ENCODE peak calls at places on chromosomes 13 and 19, in seven cellular contexts. One of them, this sample, is unnamed. For H3K79me1, the result is how much of the 10 kb centered on the place peaks cover.

GRCh38 chr19:54477650-54478049 is 4.6 kb upstream of the CDC42EP5 start:
- DNase-seq in IMR-90: no peak
- DNase-seq in mesendoderm: no peak
- DNase-seq in H1: no peak
- DNase-seq in H9: no peak
- DNase-seq in neuronal stem cell: no peak
- DNase-seq in trophoblast cell: no peak
- DNase-seq in this sample: no peak

GRCh38 chr19:29961311-29961710 is 19.3 kb downstream of the URI1 start:
- DNase-seq in IMR-90: no peak
- DNase-seq in mesendoderm: no peak
- DNase-seq in H1: no peak
- DNase-seq in H9: no peak
- DNase-seq in neuronal stem cell: no peak
- DNase-seq in trophoblast cell: no peak
- DNase-seq in this sample: no peak

GRCh38 chr19:18620311-18620710 is 7.6 kb downstream of the TMEM59L start:
- DNase-seq in IMR-90: no peak
- DNase-seq in mesendoderm: no peak
- DNase-seq in H1: no peak
- DNase-seq in H9: no peak
- DNase-seq in neuronal stem cell: no peak
- DNase-seq in trophoblast cell: no peak
- DNase-seq in this sample: no peak

GRCh38 chr13:47853236-47853635 is 147.8 kb downstream of the SUCLA2 start:
- DNase-seq in IMR-90: no peak
- DNase-seq in mesendoderm: no peak
- DNase-seq in H1: no peak
- DNase-seq in H9: no peak
- DNase-seq in neuronal stem cell: no peak
- DNase-seq in trophoblast cell: no peak
- DNase-seq in this sample: peak

GRCh38 chr13:51764184-51765141 is 39.5 kb downstream of the DHRS12 start:
- DNase-seq in IMR-90: peak
- DNase-seq in mesendoderm: no peak
- DNase-seq in H1: no peak
- DNase-seq in H9: no peak
- DNase-seq in neuronal stem cell: no peak
- DNase-seq in trophoblast cell: no peak
- DNase-seq in this sample: peak

GRCh38 chr19:2648528-2648937 is 54.0 kb downstream of the GNG7 start:
- DNase-seq in IMR-90: peak
- DNase-seq in mesendoderm: peak
- DNase-seq in H1: peak
- DNase-seq in H9: peak
- DNase-seq in neuronal stem cell: peak
- DNase-seq in trophoblast cell: peak
- DNase-seq in this sample: peak

GRCh38 chr19:51372649-51373504 is at the start of gene NKG7:
- DNase-seq in IMR-90: no peak
- DNase-seq in mesendoderm: no peak
- DNase-seq in H1: no peak
- DNase-seq in H9: no peak
- DNase-seq in neuronal stem cell: no peak
- DNase-seq in trophoblast cell: no peak
- DNase-seq in this sample: no peak

GRCh38 chr13:104143760-104144406 is 1077.7 kb upstream of the SLC10A2 start:
- DNase-seq in IMR-90: no peak
- DNase-seq in mesendoderm: peak
- DNase-seq in H1: peak
- DNase-seq in H9: peak
- DNase-seq in neuronal stem cell: no peak
- DNase-seq in trophoblast cell: no peak
- DNase-seq in this sample: peak

GRCh38 chr19:2804156-2805004 is 15.3 kb upstream of the ZNF554 start:
- DNase-seq in IMR-90: no peak
- DNase-seq in mesendoderm: no peak
- DNase-seq in H1: no peak
- DNase-seq in H9: no peak
- DNase-seq in neuronal stem cell: no peak
- DNase-seq in trophoblast cell: no peak
- DNase-seq in this sample: no peak

GRCh38 chr19:58554494-58555368 is at the start of gene CHMP2A:
- DNase-seq in IMR-90: peak
- DNase-seq in mesendoderm: peak
- DNase-seq in H1: peak
- DNase-seq in H9: peak
- DNase-seq in neuronal stem cell: peak
- DNase-seq in trophoblast cell: peak
- DNase-seq in this sample: peak

GRCh38 chr13:30847697-30848307 is 58.3 kb upstream of the MEDAG start:
- DNase-seq in IMR-90: peak
- DNase-seq in mesendoderm: no peak
- DNase-seq in H1: no peak
- DNase-seq in H9: no peak
- DNase-seq in neuronal stem cell: no peak
- DNase-seq in trophoblast cell: no peak
- DNase-seq in this sample: peak

GRCh38 chr19:8877854-8878705 is 45.9 kb downstream of the MBD3L1 start:
- DNase-seq in IMR-90: no peak
- DNase-seq in mesendoderm: no peak
- DNase-seq in H1: no peak
- DNase-seq in H9: no peak
- DNase-seq in neuronal stem cell: no peak
- DNase-seq in trophoblast cell: no peak
- DNase-seq in this sample: no peak

GRCh38 chr13:45325806-45326205 is 15.2 kb downstream of the TPT1 start:
- DNase-seq in IMR-90: peak
- DNase-seq in mesendoderm: no peak
- DNase-seq in H1: no peak
- DNase-seq in H9: no peak
- DNase-seq in neuronal stem cell: no peak
- DNase-seq in trophoblast cell: peak
- DNase-seq in this sample: peak

GRCh38 chr19:3801412-3802096 is 15.4 kb upstream of the MATK start:
- DNase-seq in IMR-90: no peak
- DNase-seq in mesendoderm: peak
- DNase-seq in H1: peak
- DNase-seq in H9: peak
- DNase-seq in neuronal stem cell: peak
- DNase-seq in trophoblast cell: peak
- DNase-seq in this sample: no peak

GRCh38 chr19:15072930-15073647 is 8.9 kb upstream of the OR1I1 start:
- DNase-seq in IMR-90: no peak
- DNase-seq in mesendoderm: peak
- DNase-seq in H1: peak
- DNase-seq in H9: peak
- DNase-seq in neuronal stem cell: no peak
- DNase-seq in trophoblast cell: peak
- DNase-seq in this sample: no peak

GRCh38 chr19:57949296-57949695 is 1.8 kb upstream of the ZNF256 start:
- DNase-seq in IMR-90: no peak
- DNase-seq in mesendoderm: no peak
- DNase-seq in H1: no peak
- DNase-seq in H9: no peak
- DNase-seq in neuronal stem cell: no peak
- DNase-seq in trophoblast cell: no peak
- DNase-seq in this sample: no peak

GRCh38 chr13:62137629-62138405 is 722.2 kb upstream of the PCDH20 start:
- DNase-seq in IMR-90: no peak
- DNase-seq in mesendoderm: no peak
- DNase-seq in H1: no peak
- DNase-seq in H9: no peak
- DNase-seq in neuronal stem cell: no peak
- DNase-seq in trophoblast cell: no peak
- DNase-seq in this sample: no peak

GRCh38 chr19:18596752-18597157 is 8.2 kb downstream of the REX1BD start:
- DNase-seq in IMR-90: no peak
- DNase-seq in mesendoderm: peak
- DNase-seq in H1: peak
- DNase-seq in H9: peak
- DNase-seq in neuronal stem cell: no peak
- DNase-seq in trophoblast cell: peak
- DNase-seq in this sample: no peak

GRCh38 chr19:16363133-16363851 is 38.7 kb downstream of the KLF2 start:
- DNase-seq in IMR-90: no peak
- DNase-seq in mesendoderm: peak
- DNase-seq in H1: no peak
- DNase-seq in H9: no peak
- DNase-seq in neuronal stem cell: no peak
- DNase-seq in trophoblast cell: no peak
- DNase-seq in this sample: no peak

GRCh38 chr19:12837225-12837624 is 1.1 kb upstream of the MAST1 start:
- DNase-seq in IMR-90: no peak
- DNase-seq in mesendoderm: peak
- DNase-seq in H1: no peak
- DNase-seq in H9: no peak
- DNase-seq in neuronal stem cell: no peak
- DNase-seq in trophoblast cell: no peak
- DNase-seq in this sample: no peak

GRCh38 chr13:32323912-32324311 is 8.6 kb downstream of the BRCA2 start:
- DNase-seq in IMR-90: peak
- DNase-seq in mesendoderm: no peak
- DNase-seq in H1: no peak
- DNase-seq in H9: no peak
- DNase-seq in neuronal stem cell: no peak
- DNase-seq in trophoblast cell: peak
- DNase-seq in this sample: peak

GRCh38 chr19:23286477-23286876 is 36.3 kb upstream of the ZNF724 start:
- DNase-seq in IMR-90: no peak
- DNase-seq in mesendoderm: peak
- DNase-seq in H1: peak
- DNase-seq in H9: peak
- DNase-seq in neuronal stem cell: no peak
- DNase-seq in trophoblast cell: peak
- DNase-seq in this sample: no peak

GRCh38 chr13:45615501-45616101 is at the start of gene ERICH6B:
- DNase-seq in IMR-90: peak
- DNase-seq in mesendoderm: peak
- DNase-seq in H1: peak
- DNase-seq in H9: peak
- DNase-seq in neuronal stem cell: peak
- DNase-seq in trophoblast cell: no peak
- DNase-seq in this sample: peak

GRCh38 chr19:5220866-5221265 is 119.7 kb downstream of the PTPRS start:
- DNase-seq in IMR-90: no peak
- DNase-seq in mesendoderm: no peak
- DNase-seq in H1: no peak
- DNase-seq in H9: no peak
- DNase-seq in neuronal stem cell: no peak
- DNase-seq in trophoblast cell: no peak
- DNase-seq in this sample: no peak
- H3K79me1 ChIP-seq in IMR-90: under half
- H3K79me1 ChIP-seq in mesendoderm: under half
- H3K79me1 ChIP-seq in H1: under half
- H3K79me1 ChIP-seq in H9: under half
- H3K79me1 ChIP-seq in neuronal stem cell: under half
- H3K79me1 ChIP-seq in trophoblast cell: under half
- H3K79me1 ChIP-seq in this sample: under half

GRCh38 chr19:50300051-50300450 is 29.1 kb downstream of the KCNC3 start:
- DNase-seq in IMR-90: peak
- DNase-seq in mesendoderm: no peak
- DNase-seq in H1: no peak
- DNase-seq in H9: no peak
- DNase-seq in neuronal stem cell: no peak
- DNase-seq in trophoblast cell: no peak
- DNase-seq in this sample: no peak
- H3K4ac ChIP-seq in IMR-90: no peak
- H3K4ac ChIP-seq in mesendoderm: no peak
- H3K4ac ChIP-seq in H1: no peak
- H3K4ac ChIP-seq in H9: no peak
- H3K4ac ChIP-seq in neuronal stem cell: no peak
- H3K4ac ChIP-seq in trophoblast cell: no peak
- H3K4ac ChIP-seq in this sample: no peak

DNA sequence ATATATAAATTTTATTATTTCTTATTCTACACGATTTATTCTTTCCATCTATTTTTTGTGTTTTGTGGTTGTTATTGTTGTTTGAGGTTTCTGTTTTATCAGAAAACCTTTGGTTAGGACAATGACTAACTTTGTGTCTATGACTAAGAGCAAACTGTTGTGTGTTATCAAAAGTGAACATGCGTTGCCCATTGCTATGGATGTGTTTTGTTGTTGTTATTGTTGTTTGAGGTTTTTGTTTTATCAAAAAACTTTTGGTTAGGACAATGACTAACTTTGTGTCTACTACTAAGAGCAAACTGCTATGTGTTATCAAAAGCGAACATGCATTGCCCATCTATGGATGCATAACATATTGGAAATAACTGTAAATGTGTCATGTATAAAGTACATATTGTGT is 692.3 kb downstream of the SLITRK1 start:
- DNase-seq in IMR-90: no peak
- DNase-seq in mesendoderm: no peak
- DNase-seq in H1: no peak
- DNase-seq in H9: no peak
- DNase-seq in neuronal stem cell: no peak
- DNase-seq in trophoblast cell: no peak
- DNase-seq in this sample: no peak
- H3K4me2 ChIP-seq in IMR-90: no peak
- H3K4me2 ChIP-seq in mesendoderm: no peak
- H3K4me2 ChIP-seq in H1: no peak
- H3K4me2 ChIP-seq in H9: no peak
- H3K4me2 ChIP-seq in neuronal stem cell: no peak
- H3K4me2 ChIP-seq in trophoblast cell: no peak
- H3K4me2 ChIP-seq in this sample: no peak

DNA sequence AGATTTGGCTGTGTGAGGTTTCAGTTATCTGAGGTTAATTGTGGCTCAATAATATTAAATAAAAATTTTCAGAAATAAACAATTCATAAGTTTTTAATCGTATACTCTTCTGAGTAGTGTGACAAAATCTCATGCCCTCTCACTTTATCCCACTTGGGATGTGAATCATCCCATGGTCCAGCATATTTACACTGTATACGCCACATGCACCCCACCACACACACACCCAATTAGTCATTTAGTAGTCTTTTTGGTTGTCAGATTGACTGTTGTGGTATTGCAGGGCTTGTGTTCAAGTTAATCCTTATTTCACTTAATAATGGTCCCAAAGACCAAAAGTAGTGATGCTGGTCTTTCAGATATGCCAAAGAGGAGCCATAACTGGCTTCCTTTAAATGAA is 66.4 kb upstream of the PCDH9 start:
- DNase-seq in IMR-90: peak
- DNase-seq in mesendoderm: no peak
- DNase-seq in H1: no peak
- DNase-seq in H9: no peak
- DNase-seq in neuronal stem cell: no peak
- DNase-seq in trophoblast cell: no peak
- DNase-seq in this sample: no peak
- H3K79me1 ChIP-seq in IMR-90: under half
- H3K79me1 ChIP-seq in mesendoderm: under half
- H3K79me1 ChIP-seq in H1: under half
- H3K79me1 ChIP-seq in H9: under half
- H3K79me1 ChIP-seq in neuronal stem cell: under half
- H3K79me1 ChIP-seq in trophoblast cell: under half
- H3K79me1 ChIP-seq in this sample: under half

This sample was measured in mesenchymal stem cell.